ENCODE peak calls at places on chromosomes 13 and 19, in five cellular contexts. K, T, D, C and E are unnamed samples.

GRCh38 chr19:56595548-56595899 is 422 bp downstream of the ZNF71 start:
- DNase-seq in T (no peak), D (no peak), C (no peak), K (no peak), E (no peak)

GRCh38 chr19:14674764-14675163 is at the start of gene ADGRE3:
- DNase-seq in K (no peak), C (no peak), D (no peak), T (no peak), E (no peak)

GRCh38 chr19:46622118-46622446 is 2.8 kb downstream of the PTGIR start:
- DNase-seq in T (no peak), C (no peak), K (no peak), D (no peak), E (no peak)

GRCh38 chr13:51668580-51669195 is 84.4 kb downstream of the WDFY2 start:
- DNase-seq in K (no peak), D (no peak), C (no peak), T (no peak), E (no peak)

GRCh38 chr13:39787086-39787487 is 131.6 kb downstream of the COG6 start:
- DNase-seq in D (no peak), K (no peak), C (no peak), T (no peak), E (no peak)

GRCh38 chr19:35006342-35006998 is 6.3 kb downstream of the GRAMD1A start:
- DNase-seq in D (peak; percentile 96), T (no peak), C (no peak), K (peak; percentile 71), E (no peak)

GRCh38 chr13:40149611-40150283 is 494.3 kb downstream of the COG6 start:
- DNase-seq in C (no peak), K (no peak), D (no peak), T (no peak), E (peak; percentile 75)

GRCh38 chr13:95676100-95676774 is 702 bp upstream of the DNAJC3 start:
- DNase-seq in C (no peak), D (no peak), K (peak; percentile 40), T (no peak), E (no peak)

GRCh38 chr13:89627991-89628390 is 1719.5 kb upstream of the MIR17HG start:
- DNase-seq in C (no peak), T (no peak), D (no peak), K (no peak), E (no peak)

GRCh38 chr19:48872884-48873475 is 759 bp downstream of the PPP1R15A start:
- DNase-seq in D (peak; percentile 94), T (no peak), K (peak; percentile 90), C (peak; percentile 61), E (peak; percentile 96)